ENCODE peak calls at places on chromosomes 6 and 20, in six cellular contexts. S is HepG2, L is HCT116, M is A549, O is H1, Z is GM12878. U is an unnamed sample.

GRCh38 chr20:11296951-11297350 is 620.7 kb upstream of the BTBD3 start:
- DNase-seq in S (no peak), Z (no peak), M (no peak), L (no peak), O (no peak), U (peak; percentile 13)

GRCh38 chr20:5822569-5822968 is 72.4 kb downstream of the SHLD1 start:
- DNase-seq in Z (no peak), L (no peak), O (no peak), M (no peak), S (no peak), U (no peak)

GRCh38 chr6:37024665-37025337 is 19.3 kb downstream of the FGD2 start:
- DNase-seq in L (peak; percentile 70), S (no peak), O (no peak), Z (no peak), M (peak; percentile 74), U (peak; percentile 14)

GRCh38 chr20:44057698-44058675 is 129.0 kb downstream of the JPH2 start:
- DNase-seq in O (peak; percentile 33), Z (no peak), M (no peak), L (no peak), S (no peak), U (peak; percentile 44)

GRCh38 chr6:150208606-150209352 is 65.9 kb downstream of the PPP1R14C start:
- DNase-seq in S (no peak), L (no peak), Z (no peak), M (no peak), O (no peak), U (no peak)

GRCh38 chr20:57164872-57165271 is 101.6 kb downstream of the BMP7 start:
- DNase-seq in Z (no peak), O (no peak), M (no peak), S (no peak), L (no peak), U (no peak)

GRCh38 chr6:89895273-89895874 is 1.1 kb downstream of the GJA10 start:
- DNase-seq in O (peak; percentile 76), M (peak; percentile 11), L (no peak), Z (no peak), S (peak; percentile 12), U (peak; percentile 69)

GRCh38 chr6:105587349-105588115 is 184.7 kb upstream of the PREP start:
- DNase-seq in M (peak; percentile 32), L (no peak), O (no peak), Z (no peak), S (no peak), U (peak; percentile 43)

GRCh38 chr6:63449714-63450113 is 122.6 kb upstream of the LOC128125822 start:
- DNase-seq in L (no peak), Z (no peak), O (no peak), S (no peak), M (no peak), U (no peak)

GRCh38 chr20:17365831-17366230 is 139.0 kb downstream of the PCSK2 start:
- DNase-seq in M (no peak), L (no peak), Z (no peak), S (no peak), O (no peak), U (no peak)

GRCh38 chr20:47306095-47306494 is 50.4 kb downstream of the ZMYND8 start:
- DNase-seq in Z (no peak), O (no peak), M (no peak), S (no peak), L (no peak), U (no peak)

GRCh38 chr6:16739329-16739801 is 21.9 kb downstream of the ATXN1 start:
- DNase-seq in O (no peak), M (no peak), Z (no peak), L (no peak), S (peak; percentile 29), U (peak; percentile 76)

GRCh38 chr20:63138855-63139341 is 77.0 kb downstream of the YTHDF1 start:
- DNase-seq in S (no peak), Z (no peak), O (no peak), M (no peak), L (no peak), U (no peak)

GRCh38 chr6:93088675-93089575 is 330.4 kb downstream of the EPHA7 start:
- DNase-seq in M (no peak), S (no peak), L (no peak), O (no peak), Z (no peak), U (no peak)

GRCh38 chr6:113979930-113980329 is 9.0 kb upstream of the HDAC2 start:
- DNase-seq in Z (no peak), M (no peak), O (no peak), S (no peak), L (no peak), U (no peak)

GRCh38 chr6:41636803-41637178 is 1.5 kb upstream of the MDFI start:
- DNase-seq in M (no peak), O (peak; percentile 79), S (no peak), L (peak; percentile 54), Z (no peak), U (no peak)

GRCh38 chr6:15254074-15254975 is 8.5 kb downstream of the JARID2 start:
- DNase-seq in L (no peak), O (no peak), M (peak; percentile 41), S (peak; percentile 48), Z (peak; percentile 82), U (no peak)

GRCh38 chr6:26250806-26251075 is 114.3 kb upstream of the BTN3A2 start:
- DNase-seq in M (no peak), S (no peak), Z (no peak), L (no peak), O (no peak), U (peak; percentile 55)

GRCh38 chr6:128696651-128697391 is 176.4 kb upstream of the PTPRK start:
- DNase-seq in S (no peak), Z (no peak), L (peak; percentile 16), M (peak; percentile 23), O (no peak), U (peak; percentile 88)

GRCh38 chr6:17556014-17556413 is 44.1 kb upstream of the FAM8A1 start:
- DNase-seq in M (no peak), O (no peak), L (no peak), S (no peak), Z (no peak), U (peak; percentile 12)

GRCh38 chr20:39775110-39775509 is 813.0 kb downstream of the DHX35 start:
- DNase-seq in L (no peak), M (no peak), S (no peak), Z (no peak), O (no peak), U (no peak)

GRCh38 chr6:24274441-24275083 is 83.3 kb downstream of the DCDC2 start:
- DNase-seq in S (no peak), Z (no peak), L (no peak), M (peak; percentile 7), O (no peak), U (peak; percentile 23)

DNA sequence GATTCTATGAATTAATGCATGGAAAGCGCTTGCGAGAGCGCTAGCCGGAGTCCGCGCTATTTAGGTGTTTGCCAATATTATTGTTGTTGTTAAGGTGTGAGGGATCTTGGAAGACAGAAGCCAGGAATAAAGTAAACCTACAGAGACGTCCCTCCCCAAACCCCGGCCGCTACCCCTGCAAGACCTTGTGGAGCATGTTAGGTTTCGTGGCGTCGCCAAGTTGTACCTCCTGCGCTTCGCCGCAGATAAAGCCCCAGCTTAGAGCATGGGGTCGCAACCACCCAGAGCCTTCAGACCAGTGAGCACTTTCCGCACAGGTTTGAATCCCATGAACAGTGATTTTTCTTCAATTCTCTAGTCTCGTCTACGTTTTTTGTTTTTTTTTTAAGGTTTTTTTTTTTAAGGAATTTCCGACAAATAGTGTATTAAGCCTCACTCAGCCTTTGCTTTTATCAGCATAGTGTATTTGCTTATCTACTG is 16.9 kb upstream of the ZSCAN9 start:
- DNase-seq in S (no peak), O (peak; percentile 55), L (no peak), M (no peak), Z (no peak), U (no peak)
- TF ChIP-seq RAD21 in S (no peak), O (no peak), L (no peak), M (no peak), Z (no peak), U (no peak)

GRCh38 chr20:3551681-3552434 is 81.0 kb downstream of the ATRN start:
- DNase-seq in M (no peak), S (no peak), Z (no peak), L (no peak), O (no peak), U (peak; percentile 12)
- TF ChIP-seq RAD21 in M (no peak), S (no peak), Z (no peak), L (no peak), O (no peak), U (no peak)

GRCh38 chr6:157089258-157089657 is 234.1 kb downstream of the TMEM242 start:
- DNase-seq in Z (no peak), S (peak; percentile 73), L (no peak), O (no peak), M (peak; percentile 13), U (peak; percentile 60)

GRCh38 chr6:157088841-157089240 is 234.5 kb downstream of the TMEM242 start:
- DNase-seq in O (no peak), S (no peak), M (no peak), L (no peak), Z (no peak), U (no peak)

GRCh38 chr6:157091243-157091642 is 232.1 kb downstream of the TMEM242 start:
- DNase-seq in S (no peak), O (no peak), Z (no peak), L (no peak), M (no peak), U (no peak)

GRCh38 chr6:157090736-157091135 is 232.6 kb downstream of the TMEM242 start:
- DNase-seq in O (peak; percentile 58), L (no peak), M (no peak), Z (no peak), S (no peak), U (no peak)

GRCh38 chr6:157089851-157090250 is 233.5 kb downstream of the TMEM242 start:
- DNase-seq in M (no peak), L (no peak), Z (no peak), S (no peak), O (no peak), U (no peak)
- TF ChIP-seq RAD21 in M (no peak), L (no peak), Z (no peak), S (no peak), O (no peak), U (no peak)

GRCh38 chr20:23444859-23445258 is 5.4 kb downstream of the CSTL1 start:
- DNase-seq in M (no peak), L (no peak), S (no peak), O (no peak), Z (no peak), U (no peak)

GRCh38 chr20:23442436-23442835 is 3.0 kb downstream of the CSTL1 start:
- DNase-seq in O (no peak), M (no peak), L (no peak), Z (no peak), S (no peak), U (no peak)

GRCh38 chr20:23445596-23446217 is 6.2 kb downstream of the CSTL1 start:
- DNase-seq in L (peak; percentile 16), S (peak; percentile 55), O (no peak), Z (no peak), M (peak; percentile 45), U (peak; percentile 83)

GRCh38 chr20:23440004-23440403 is 519 bp downstream of the CSTL1 start:
- DNase-seq in M (no peak), Z (no peak), S (no peak), O (no peak), L (no peak), U (no peak)

DNA sequence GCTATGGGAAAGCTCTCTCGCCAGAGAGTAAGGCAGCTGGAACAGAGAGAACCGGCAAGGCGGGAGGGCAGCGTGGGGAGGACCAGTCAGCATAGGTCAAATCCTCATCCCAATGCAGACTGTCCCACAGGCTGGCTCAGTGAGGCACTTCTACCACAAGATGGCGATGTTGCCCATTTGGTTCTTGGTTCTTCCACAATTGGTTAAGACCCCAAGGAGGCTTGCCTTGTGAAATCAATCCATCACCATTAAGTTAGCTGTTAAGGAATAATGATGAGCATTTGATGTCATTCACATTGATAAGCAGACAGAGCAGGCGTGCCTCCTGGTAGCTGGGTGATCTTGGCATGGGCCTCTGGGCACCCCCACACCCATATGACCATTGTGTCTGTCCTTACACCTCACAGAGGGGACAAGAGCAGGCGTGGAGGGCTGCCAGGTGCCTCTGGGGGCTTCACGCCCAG is 2.4 kb downstream of the CSTL1 start:
- DNase-seq in M (peak; percentile 81), S (peak; percentile 84), Z (peak; percentile 43), O (peak; percentile 93), L (peak; percentile 69), U (peak; percentile 72)
- TF ChIP-seq RAD21 in M (peak; percentile 83), S (peak; percentile 89), Z (peak; percentile 80), O (peak; percentile 98), L (peak; percentile 74), U (peak; percentile 78)

U was measured in IMR-90.